ENCODE peak calls at places on chromosomes 7 and 10, in five cellular contexts. Z is kidney epithelial cell, X is AG04450, H is left ventricle myocardium inferior, F is K562. D is an unnamed sample.

GRCh38 chr7:157281221-157281998 is 55.4 kb upstream of the DNAJB6 start:
- DNase-seq in Z (no peak), X (no peak), H (no peak), F (no peak), D (no peak)

GRCh38 chr10:132975976-132976682 is 33.8 kb upstream of the CFAP46 start:
- DNase-seq in F (no peak), X (no peak), Z (no peak), H (no peak), D (no peak)

GRCh38 chr7:46589282-46589681 is 668.2 kb upstream of the IGFBP3 start:
- DNase-seq in X (no peak), F (no peak), Z (no peak), H (no peak), D (no peak)

GRCh38 chr10:58179238-58179637 is 88.5 kb downstream of the IPMK start:
- DNase-seq in F (no peak), Z (no peak), X (no peak), H (no peak), D (no peak)

GRCh38 chr10:43239756-43240155 is 27.1 kb downstream of the RASGEF1A start:
- DNase-seq in H (no peak), X (no peak), F (no peak), Z (no peak), D (no peak)

GRCh38 chr10:51342381-51342780 is 268.1 kb downstream of the PRKG1 start:
- DNase-seq in F (no peak), H (no peak), X (no peak), Z (no peak), D (peak; percentile 58)

GRCh38 chr7:41255113-41255512 is 447.8 kb downstream of the INHBA start:
- DNase-seq in Z (no peak), H (no peak), X (no peak), F (no peak), D (no peak)

GRCh38 chr7:37421820-37422219 is 26.8 kb downstream of the ELMO1 start:
- DNase-seq in X (no peak), F (no peak), Z (no peak), H (no peak), D (no peak)

GRCh38 chr10:67722113-67722512 is 26.1 kb upstream of the CTNNA3 start:
- DNase-seq in X (no peak), Z (no peak), H (no peak), F (no peak), D (no peak)

GRCh38 chr10:555281-555680 is 134.2 kb downstream of the DIP2C start:
- DNase-seq in X (no peak), Z (no peak), F (no peak), H (no peak), D (no peak)

GRCh38 chr7:18180685-18181084 is 153.0 kb upstream of the PRPS1L1 start:
- DNase-seq in F (peak; percentile 19), X (no peak), H (no peak), Z (no peak), D (no peak)

GRCh38 chr7:108071551-108071950 is 58.6 kb downstream of the LAMB4 start:
- DNase-seq in F (no peak), H (no peak), Z (no peak), X (no peak), D (no peak)

GRCh38 chr10:66837990-66838389 is 87.8 kb upstream of the LRRTM3 start:
- DNase-seq in Z (peak; percentile 69), H (no peak), X (peak; percentile 30), F (no peak), D (peak; percentile 49)

GRCh38 chr7:103796296-103796962 is 193.0 kb downstream of the RELN start:
- DNase-seq in H (no peak), Z (no peak), X (no peak), F (no peak), D (no peak)

GRCh38 chr10:95395947-95396449 is 105.2 kb upstream of the PDLIM1 start:
- DNase-seq in Z (no peak), H (peak; percentile 71), F (no peak), X (no peak), D (no peak)

GRCh38 chr10:64115913-64116643 is 594.9 kb downstream of the REEP3 start:
- DNase-seq in X (no peak), F (peak; percentile 14), Z (no peak), H (no peak), D (no peak)

GRCh38 chr7:30329706-30330105 is 45.3 kb downstream of the ZNRF2 start:
- DNase-seq in F (no peak), X (no peak), Z (no peak), H (no peak), D (no peak)

GRCh38 chr7:24963218-24963617 is 16.8 kb downstream of the OSBPL3 start:
- DNase-seq in F (no peak), X (no peak), H (no peak), Z (no peak), D (peak; percentile 68)

GRCh38 chr10:35643151-35643975 is 1.3 kb upstream of the FZD8 start:
- DNase-seq in Z (no peak), F (peak; percentile 52), X (no peak), H (peak; percentile 81), D (peak; percentile 84)

GRCh38 chr10:50577681-50578350 is 45.9 kb downstream of the SGMS1 start:
- DNase-seq in Z (no peak), H (no peak), F (peak; percentile 65), X (no peak), D (peak; percentile 70)

GRCh38 chr7:150405584-150406310 is 26.6 kb downstream of the ZNF775 start:
- DNase-seq in Z (no peak), X (no peak), H (no peak), F (peak; percentile 87), D (no peak)

GRCh38 chr7:18343047-18343446 is 152.5 kb upstream of the HDAC9 start:
- DNase-seq in H (no peak), Z (no peak), F (no peak), X (no peak), D (no peak)

GRCh38 chr7:152761116-152761748 is 1.7 kb downstream of the ACTR3B start:
- DNase-seq in X (no peak), F (no peak), H (no peak), Z (peak; percentile 21), D (peak; percentile 39)

GRCh38 chr7:156999611-157000046 is 10.8 kb downstream of the MNX1 start:
- DNase-seq in H (no peak), F (peak; percentile 90), Z (no peak), X (no peak), D (no peak)

GRCh38 chr7:133054167-133054840 is 27.6 kb downstream of the CHCHD3 start:
- DNase-seq in F (no peak), X (no peak), H (no peak), Z (no peak), D (peak; percentile 21)

GRCh38 chr7:51639661-51640340 is 323.2 kb upstream of the COBL start:
- DNase-seq in H (no peak), F (no peak), X (no peak), Z (no peak), D (no peak)

GRCh38 chr10:51860257-51860656 is 160.9 kb upstream of the CSTF2T start:
- DNase-seq in H (no peak), F (no peak), X (no peak), Z (no peak), D (peak; percentile 84)

GRCh38 chr7:155002411-155003214 is at the start of gene PAXIP1:
- DNase-seq in H (peak; percentile 45), X (no peak), F (peak; percentile 94), Z (no peak), D (no peak)

GRCh38 chr10:14953452-14954000 is 370 bp downstream of the DCLRE1C start:
- DNase-seq in X (peak; percentile 7), Z (no peak), F (peak; percentile 79), H (peak; percentile 50), D (peak; percentile 68)
- H3K4me3 ChIP-seq in X (peak overlapping the region; percentile 87), Z (peak overlapping the region; percentile 53), F (peak overlapping the region; percentile 74), H (peak overlapping the region; percentile 99), D (peak overlapping the region; percentile 91)

GRCh38 chr10:30343962-30344361 is 5.1 kb downstream of the MTPAP start:
- DNase-seq in F (no peak), H (no peak), X (no peak), Z (no peak), D (no peak)

GRCh38 chr10:30348378-30348776 is 701 bp downstream of the MTPAP start:
- DNase-seq in H (no peak), F (no peak), X (no peak), Z (no peak), D (peak; percentile 15)

GRCh38 chr10:30345611-30346010 is 3.5 kb downstream of the MTPAP start:
- DNase-seq in X (no peak), Z (no peak), F (no peak), H (no peak), D (no peak)

GRCh38 chr10:30346615-30347014 is 2.5 kb downstream of the MTPAP start:
- DNase-seq in H (no peak), Z (no peak), X (no peak), F (no peak), D (no peak)

DNA sequence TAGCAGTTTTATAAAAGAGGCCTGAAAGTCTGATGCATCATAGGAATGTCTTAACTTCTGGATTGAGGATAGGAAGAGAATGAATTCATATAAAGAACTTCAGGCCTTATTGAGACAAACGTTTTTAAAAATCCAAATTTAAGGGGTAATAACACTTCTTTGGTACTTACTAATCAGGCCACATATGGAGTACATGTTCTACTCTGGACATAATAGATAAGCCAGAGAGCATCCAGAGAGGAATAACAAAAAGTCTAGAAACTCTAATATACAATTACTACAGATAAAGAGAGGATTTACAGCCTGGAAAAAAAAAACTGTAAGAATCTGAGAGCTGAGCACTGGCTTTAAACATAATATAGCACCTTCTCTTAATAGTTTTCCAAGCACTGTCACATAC is 2.9 kb downstream of the MTPAP start:
- DNase-seq in Z (no peak), H (no peak), F (no peak), X (no peak), D (no peak)
- H3K4me3 ChIP-seq in Z (no peak overlapping the region), H (no peak overlapping the region), F (peak overlapping the region; percentile 83), X (no peak overlapping the region), D (no peak overlapping the region)

GRCh38 chr7:128891110-128891941 is 19.2 kb downstream of the KCP start:
- DNase-seq in F (peak; percentile 88), H (no peak), Z (no peak), X (no peak), D (no peak)

GRCh38 chr7:128888756-128889095 is 21.8 kb downstream of the KCP start:
- DNase-seq in F (no peak), Z (no peak), H (no peak), X (no peak), D (no peak)

GRCh38 chr7:128891942-128892269 is 18.6 kb downstream of the KCP start:
- DNase-seq in F (no peak), H (no peak), Z (no peak), X (no peak), D (no peak)

GRCh38 chr7:128889121-128889520 is 21.4 kb downstream of the KCP start:
- DNase-seq in F (no peak), X (no peak), H (no peak), Z (no peak), D (no peak)

GRCh38 chr7:128890306-128891109 is 20.0 kb downstream of the KCP start:
- DNase-seq in Z (no peak), X (no peak), F (peak; percentile 91), H (no peak), D (no peak)
- H3K4me3 ChIP-seq in Z (no peak overlapping the region), X (no peak overlapping the region), F (peak overlapping the region; percentile 24), H (peak overlapping the region; percentile 54), D (no peak overlapping the region)

GRCh38 chr7:83751217-83751616 is 102.3 kb upstream of the SEMA3E start:
- DNase-seq in H (no peak), F (no peak), X (no peak), Z (peak; percentile 12), D (peak; percentile 2)

DNA sequence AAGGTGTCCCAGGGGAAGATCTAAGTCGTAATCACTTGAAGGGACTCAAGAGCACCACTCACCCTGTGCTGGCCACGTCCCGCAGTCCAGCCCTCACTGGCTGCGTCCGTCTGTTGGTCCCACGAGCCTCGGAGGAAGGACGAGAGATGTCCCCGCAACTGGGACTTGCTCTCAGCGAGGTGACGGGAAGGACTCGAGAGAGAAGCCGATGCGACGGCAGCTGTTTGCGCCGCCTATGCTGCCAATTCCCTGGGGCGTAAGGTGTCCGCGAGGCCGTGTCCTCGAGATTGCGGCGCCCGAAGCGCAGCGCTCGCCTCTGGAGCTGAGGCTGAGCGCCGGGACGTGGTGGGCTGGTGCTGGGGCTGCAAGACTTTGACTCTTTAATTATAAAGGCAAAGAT is 100.6 kb upstream of the SEMA3E start:
- DNase-seq in Z (no peak), H (no peak), X (no peak), F (no peak), D (no peak)
- H3K4me3 ChIP-seq in Z (no peak overlapping the region), H (no peak overlapping the region), X (no peak overlapping the region), F (no peak overlapping the region), D (no peak overlapping the region)

D was measured in fibroblast of the aortic adventitia.